ENCODE peak calls at places on chromosomes 7 and 10, in eight cellular contexts. D is BJ, O is Peyer's patch, L is tibial nerve, G is esophagus muscularis mucosa, M is activated B cell treated with CpG ODN at 0.5 μM for 24 hours, E is fibroblast of the aortic adventitia, V is fibroblast of villous mesenchyme. C is an unnamed sample.

GRCh38 chr10:93879273-93879672 is 14.5 kb upstream of the SLC35G1 start:
- DNase-seq in D (no peak), O (no peak), L (no peak), G (no peak), M (no peak), E (no peak), V (no peak), C (no peak)

GRCh38 chr7:130415019-130415418 is 25.8 kb downstream of the CEP41 start:
- DNase-seq in D (no peak), O (no peak), L (no peak), G (no peak), M (no peak), E (no peak), V (no peak), C (no peak)

GRCh38 chr10:63554666-63555065 is 33.5 kb downstream of the REEP3 start:
- DNase-seq in D (peak), O (peak), L (no peak), G (no peak), M (no peak), E (peak), V (peak), C (peak)

GRCh38 chr7:99521399-99521798 is 16.9 kb downstream of the ZKSCAN5 start:
- DNase-seq in D (no peak), O (no peak), L (no peak), G (no peak), M (no peak), E (no peak), V (no peak), C (no peak)

GRCh38 chr7:26490631-26491624 is 199.3 kb downstream of the SNX10 start:
- DNase-seq in D (no peak), O (no peak), L (no peak), G (no peak), M (no peak), E (no peak), V (no peak), C (peak)

GRCh38 chr10:69421611-69422308 is 5.0 kb upstream of the TACR2 start:
- DNase-seq in D (no peak), O (no peak), L (no peak), G (peak), M (no peak), E (no peak), V (peak), C (no peak)

GRCh38 chr10:48801026-48801425 is 116.4 kb downstream of the WDFY4 start:
- DNase-seq in D (peak), O (no peak), L (no peak), G (peak), M (no peak), E (peak), V (peak), C (peak)

GRCh38 chr7:27972272-27972671 is 208.3 kb downstream of the JAZF1 start:
- DNase-seq in D (no peak), O (no peak), L (no peak), G (no peak), M (no peak), E (no peak), V (no peak), C (no peak)

GRCh38 chr10:17984056-17984455 is 32.3 kb downstream of the SLC39A12 start:
- DNase-seq in D (peak), O (no peak), L (no peak), G (no peak), M (no peak), E (peak), V (peak), C (peak)

GRCh38 chr7:901388-902154 is 25.2 kb downstream of the GET4 start:
- DNase-seq in D (peak), O (peak), L (peak), G (peak), M (no peak), E (peak), V (peak), C (peak)

GRCh38 chr10:94407668-94408067 is 5.3 kb downstream of the TBC1D12 start:
- DNase-seq in D (no peak), O (no peak), L (no peak), G (no peak), M (no peak), E (no peak), V (no peak), C (no peak)

GRCh38 chr7:923108-924041 is 31.1 kb downstream of the ADAP1 start:
- DNase-seq in D (no peak), O (peak), L (peak), G (peak), M (peak), E (no peak), V (peak), C (no peak)

GRCh38 chr10:72126184-72126871 is 38.0 kb upstream of the SPOCK2 start:
- DNase-seq in D (no peak), O (no peak), L (no peak), G (no peak), M (no peak), E (peak), V (peak), C (peak)

GRCh38 chr10:18341063-18341462 is 200.8 kb downstream of the CACNB2 start:
- DNase-seq in D (no peak), O (no peak), L (no peak), G (no peak), M (no peak), E (no peak), V (no peak), C (no peak)

GRCh38 chr7:143300959-143301617 is 12.9 kb downstream of the CASP2 start:
- DNase-seq in D (no peak), O (no peak), L (no peak), G (no peak), M (no peak), E (no peak), V (no peak), C (no peak)

GRCh38 chr7:48637382-48637781 is 287.0 kb upstream of the CDC14C start:
- DNase-seq in D (no peak), O (no peak), L (no peak), G (no peak), M (no peak), E (no peak), V (no peak), C (no peak)

GRCh38 chr10:68342909-68343516 is 10.3 kb upstream of the PBLD start:
- DNase-seq in D (no peak), O (no peak), L (no peak), G (no peak), M (no peak), E (no peak), V (no peak), C (no peak)

GRCh38 chr10:20993387-20994170 is 96.5 kb upstream of the NEBL start:
- DNase-seq in D (no peak), O (no peak), L (no peak), G (no peak), M (no peak), E (no peak), V (peak), C (peak)

GRCh38 chr10:44894691-44895090 is 16.4 kb upstream of the TMEM72 start:
- DNase-seq in D (no peak), O (no peak), L (no peak), G (no peak), M (no peak), E (no peak), V (no peak), C (no peak)

GRCh38 chr10:122513053-122513452 is 47.5 kb upstream of the DMBT1 start:
- DNase-seq in D (no peak), O (no peak), L (no peak), G (no peak), M (no peak), E (no peak), V (no peak), C (no peak)

GRCh38 chr10:122510326-122510725 is 49.0 kb downstream of the HTRA1 start:
- DNase-seq in D (no peak), O (no peak), L (no peak), G (no peak), M (no peak), E (no peak), V (no peak), C (peak)

GRCh38 chr10:122507661-122508060 is 46.3 kb downstream of the HTRA1 start:
- DNase-seq in D (no peak), O (no peak), L (no peak), G (no peak), M (no peak), E (peak), V (no peak), C (no peak)

GRCh38 chr10:122509323-122509722 is 48.0 kb downstream of the HTRA1 start:
- DNase-seq in D (no peak), O (no peak), L (no peak), G (no peak), M (no peak), E (no peak), V (no peak), C (no peak)

DNA sequence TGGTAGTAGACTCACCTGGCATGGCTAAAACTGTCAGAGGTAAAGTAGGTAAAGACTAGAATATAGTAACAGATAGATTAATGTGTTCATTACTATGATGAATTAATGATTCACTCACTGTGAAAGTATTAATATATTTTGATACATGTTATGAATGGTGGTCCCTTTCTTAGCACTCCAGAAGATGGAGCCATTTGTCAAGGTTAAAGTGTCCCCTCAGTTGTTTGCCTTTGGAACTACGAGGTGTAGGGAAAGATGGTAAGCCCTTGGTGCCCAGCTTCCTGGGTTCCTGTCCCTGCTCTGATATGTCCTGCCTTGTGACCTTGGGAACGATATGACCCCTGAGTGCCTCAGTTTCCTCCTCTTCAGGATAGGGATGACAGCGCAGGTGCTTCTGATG is 49.4 kb downstream of the HTRA1 start:
- DNase-seq in D (no peak), O (no peak), L (no peak), G (no peak), M (no peak), E (no peak), V (no peak), C (no peak)
- TF ChIP-seq CTCF in D (no peak), O (no peak), L (no peak), G (no peak), M (no peak), E (no peak), V (no peak), C (no peak)

DNA sequence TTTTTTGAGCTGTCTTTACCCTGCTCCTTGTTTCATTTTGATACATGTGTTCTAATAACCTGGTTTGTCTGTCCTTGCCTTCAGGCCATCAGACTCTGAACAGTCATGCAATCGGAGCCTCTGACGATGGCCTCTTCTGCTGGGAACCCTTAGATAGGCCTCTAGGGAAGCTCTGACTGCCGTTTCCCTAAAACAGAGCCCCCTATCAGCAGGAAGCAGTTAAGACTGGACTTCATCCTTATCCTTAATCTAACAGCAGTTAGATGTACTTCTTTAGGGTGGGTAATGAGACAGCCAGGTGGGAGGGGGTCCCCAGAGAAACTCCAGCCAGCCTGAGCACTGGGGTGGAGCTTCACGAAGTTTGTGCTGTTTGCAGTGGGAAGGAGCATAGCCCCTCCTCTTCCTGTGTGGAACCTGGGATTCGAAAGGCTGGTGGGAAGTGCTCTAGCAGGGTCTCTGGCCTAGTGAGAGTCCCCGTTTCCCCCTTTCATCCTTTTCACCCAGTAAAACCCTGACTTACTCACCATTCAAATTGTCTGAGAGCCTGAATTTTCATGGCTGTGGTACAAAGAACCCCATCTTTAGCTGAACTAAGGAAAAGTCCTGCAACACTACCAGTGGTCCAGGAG is 28.4 kb upstream of the SORCS3 start:
- DNase-seq in D (no peak), O (no peak), L (no peak), G (peak), M (no peak), E (no peak), V (no peak), C (no peak)
- TF ChIP-seq CTCF in D (peak), O (no peak), L (no peak), G (no peak), M (no peak), E (no peak), V (no peak), C (no peak)

GRCh38 chr7:33128990-33129805 is at the start of gene BBS9:
- DNase-seq in D (peak), O (peak), L (peak), G (peak), M (peak), E (peak), V (peak), C (peak)
- TF ChIP-seq CTCF in D (peak), O (no peak), L (no peak), G (no peak), M (no peak), E (peak), V (peak), C (no peak)

DNA sequence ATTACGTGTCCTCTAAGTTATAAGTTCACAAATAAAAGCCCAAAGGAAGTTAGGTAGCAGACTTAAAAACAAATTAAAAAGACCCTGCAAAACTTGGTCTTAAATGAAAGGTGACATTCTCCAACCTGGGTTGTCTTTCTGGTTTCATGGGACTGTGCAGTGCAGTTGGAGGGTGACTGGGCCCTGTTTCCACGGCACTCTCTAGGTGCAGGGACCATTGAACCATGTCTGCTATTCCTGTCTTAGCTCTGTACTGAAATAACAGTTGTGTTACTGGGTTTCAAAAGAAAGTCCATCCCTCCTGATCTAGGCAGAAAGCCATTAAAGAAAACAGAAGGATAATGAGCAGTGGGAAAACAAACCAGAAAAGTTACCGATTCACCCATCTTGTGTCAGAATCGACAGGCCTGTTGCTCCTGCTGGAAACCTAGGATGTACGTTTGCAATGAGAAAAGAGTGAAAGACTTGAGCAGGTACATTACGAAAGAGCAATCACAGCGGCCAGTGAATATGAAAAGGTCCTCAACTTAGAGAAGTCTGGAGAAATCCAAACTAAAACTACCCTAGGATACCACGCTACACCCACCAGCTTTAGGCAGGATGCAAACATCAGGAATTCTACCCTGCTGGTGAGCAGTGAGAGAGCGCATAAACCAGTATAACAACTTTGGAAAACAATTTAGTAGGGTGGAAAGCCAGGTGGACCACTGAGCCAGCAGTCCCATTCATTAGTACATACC is 24.5 kb downstream of the SPDYE6 start:
- DNase-seq in D (no peak), O (no peak), L (no peak), G (no peak), M (no peak), E (no peak), V (no peak), C (no peak)
- TF ChIP-seq CTCF in D (no peak), O (no peak), L (no peak), G (no peak), M (no peak), E (no peak), V (no peak), C (no peak)

GRCh38 chr7:135704074-135704473 is 23.9 kb downstream of the SLC13A4 start:
- DNase-seq in D (no peak), O (no peak), L (no peak), G (no peak), M (no peak), E (no peak), V (no peak), C (no peak)
- TF ChIP-seq CTCF in D (peak), O (no peak), L (no peak), G (no peak), M (no peak), E (peak), V (peak), C (peak)

GRCh38 chr7:53904355-53904754 is 637.8 kb upstream of the VSTM2A start:
- DNase-seq in D (no peak), O (no peak), L (no peak), G (no peak), M (no peak), E (no peak), V (no peak), C (no peak)

DNA sequence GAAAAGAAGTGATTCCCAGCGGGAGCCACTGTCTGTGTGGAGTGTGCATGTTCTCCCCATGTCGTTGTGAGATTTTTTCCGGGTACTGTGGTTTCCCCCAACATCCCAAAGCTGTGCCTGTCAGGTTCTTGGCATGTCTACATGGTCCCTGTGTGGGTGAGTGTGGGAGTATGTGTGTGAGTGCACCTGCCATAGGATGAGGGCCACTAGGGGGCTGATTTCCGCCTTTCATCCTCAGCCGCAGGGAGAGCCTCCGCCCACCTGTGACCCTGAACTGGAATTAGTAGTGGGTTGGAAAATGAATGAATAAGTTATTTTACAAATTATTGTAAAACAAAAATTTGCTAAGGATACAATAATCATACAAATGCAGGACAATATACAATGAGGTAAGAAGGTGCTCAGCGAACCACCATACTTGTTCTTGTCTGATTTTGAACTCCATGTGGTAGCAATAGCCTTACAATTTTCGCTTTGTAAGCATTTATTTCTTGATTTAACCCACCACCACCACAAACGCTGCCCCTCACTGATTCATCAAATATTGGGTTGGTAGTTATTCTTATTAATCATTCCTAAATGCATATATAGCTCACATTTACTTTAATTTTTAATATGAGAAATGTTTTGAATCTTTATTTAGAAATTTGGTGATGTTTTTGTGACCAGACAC is 641.2 kb upstream of the VSTM2A start:
- DNase-seq in D (no peak), O (no peak), L (no peak), G (no peak), M (no peak), E (no peak), V (no peak), C (no peak)
- TF ChIP-seq CTCF in D (no peak), O (no peak), L (no peak), G (no peak), M (no peak), E (no peak), V (no peak), C (no peak)

DNA sequence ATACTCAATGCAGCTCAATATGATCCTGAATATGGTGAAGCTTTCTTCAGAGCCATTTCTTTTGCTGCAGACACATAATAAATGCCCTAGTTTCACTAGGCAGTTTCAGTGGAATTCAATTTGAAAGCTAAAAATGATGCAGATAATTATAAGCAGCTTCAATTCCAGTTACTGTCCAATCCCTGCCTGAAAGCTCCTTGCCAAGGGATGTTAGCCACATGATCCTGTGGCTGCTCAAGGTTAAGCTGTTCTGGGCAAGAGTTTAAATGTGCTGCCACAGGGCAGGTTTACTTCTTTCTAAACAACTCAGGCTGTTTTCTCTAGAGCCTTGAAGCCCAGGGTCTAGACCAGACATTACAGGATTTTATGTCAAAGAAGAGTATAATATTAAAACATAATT is 805.7 kb downstream of the NRG3 start:
- DNase-seq in D (no peak), O (no peak), L (no peak), G (no peak), M (no peak), E (no peak), V (no peak), C (no peak)
- TF ChIP-seq CTCF in D (no peak), O (no peak), L (no peak), G (no peak), M (no peak), E (no peak), V (no peak), C (no peak)

C was measured in MCF 10A.